ENCODE peak calls at places on chromosomes 6 and 20, in eight cellular contexts. E, D, N, S, F, K, P and U are unnamed samples.

GRCh38 chr6:36657942-36658544 is 20.5 kb upstream of the CDKN1A start:
- DNase-seq in E (no peak), D (no peak), N (no peak), S (no peak), F (no peak), K (no peak), P (no peak), U (no peak)

GRCh38 chr6:139146317-139146726 is 11.4 kb downstream of the HECA start:
- DNase-seq in E (no peak), D (no peak), N (no peak), S (no peak), F (no peak), K (no peak), P (no peak), U (no peak)

GRCh38 chr6:30703821-30704220 is 13.0 kb upstream of the NRM start:
- DNase-seq in E (no peak), D (no peak), N (no peak), S (no peak), F (no peak), K (no peak), P (no peak), U (no peak)

GRCh38 chr20:53813728-53814459 is 220.3 kb upstream of the ZNF217 start:
- DNase-seq in E (no peak), D (no peak), N (no peak), S (no peak), F (no peak), K (no peak), P (no peak), U (no peak)

GRCh38 chr6:16150098-16150497 is 21.2 kb downstream of the MYLIP start:
- DNase-seq in E (no peak), D (no peak), N (no peak), S (no peak), F (no peak), K (no peak), P (no peak), U (no peak)

GRCh38 chr20:26208296-26209091 is 511.8 kb upstream of the ZNF337 start:
- DNase-seq in E (peak; percentile 12), D (no peak), N (no peak), S (peak; percentile 12), F (peak; percentile 17), K (no peak), P (no peak), U (no peak)

GRCh38 chr6:30720738-30721197 is 616 bp downstream of the TUBB start:
- DNase-seq in E (peak; percentile 62), D (peak; percentile 50), N (peak; percentile 52), S (no peak), F (peak; percentile 77), K (peak; percentile 41), P (no peak), U (no peak)

GRCh38 chr6:143198312-143198711 is 137.6 kb downstream of the AIG1 start:
- DNase-seq in E (no peak), D (no peak), N (no peak), S (no peak), F (no peak), K (no peak), P (no peak), U (no peak)

GRCh38 chr20:63744574-63745423 is 5.2 kb downstream of the SLC2A4RG start:
- DNase-seq in E (no peak), D (no peak), N (no peak), S (no peak), F (no peak), K (no peak), P (no peak), U (no peak)

GRCh38 chr6:24974182-24975171 is 38.7 kb upstream of the RIPOR2 start:
- DNase-seq in E (no peak), D (peak; percentile 7), N (no peak), S (no peak), F (no peak), K (no peak), P (no peak), U (no peak)

GRCh38 chr6:11972806-11973205 is 39.3 kb upstream of the HIVEP1 start:
- DNase-seq in E (no peak), D (no peak), N (no peak), S (no peak), F (no peak), K (no peak), P (no peak), U (no peak)

GRCh38 chr6:80170433-80170832 is 64.0 kb downstream of the BCKDHB start:
- DNase-seq in E (no peak), D (no peak), N (no peak), S (no peak), F (no peak), K (no peak), P (no peak), U (no peak)

GRCh38 chr6:36927691-36928546 is 26.6 kb upstream of the PI16 start:
- DNase-seq in E (no peak), D (no peak), N (no peak), S (no peak), F (peak; percentile 41), K (no peak), P (no peak), U (no peak)

GRCh38 chr6:167827062-167827587 is 414 bp downstream of the AFDN start:
- DNase-seq in E (peak; percentile 50), D (peak; percentile 30), N (no peak), S (no peak), F (no peak), K (peak; percentile 36), P (no peak), U (no peak)

GRCh38 chr6:158408552-158409130 is 96.4 kb downstream of the TULP4 start:
- DNase-seq in E (peak; percentile 96), D (no peak), N (peak; percentile 56), S (peak; percentile 54), F (peak; percentile 69), K (no peak), P (no peak), U (no peak)

GRCh38 chr6:139914910-139915309 is 540.5 kb upstream of the CITED2 start:
- DNase-seq in E (no peak), D (no peak), N (no peak), S (no peak), F (no peak), K (no peak), P (no peak), U (no peak)

GRCh38 chr6:158672726-158673125 is 22.9 kb downstream of the SYTL3 start:
- DNase-seq in E (no peak), D (no peak), N (no peak), S (no peak), F (no peak), K (no peak), P (no peak), U (no peak)

GRCh38 chr20:24700166-24700860 is 230.9 kb downstream of the SYNDIG1 start:
- DNase-seq in E (no peak), D (no peak), N (no peak), S (no peak), F (no peak), K (no peak), P (no peak), U (no peak)

GRCh38 chr20:59948828-59949720 is 8.9 kb downstream of the FAM217B start:
- DNase-seq in E (peak; percentile 73), D (peak; percentile 69), N (no peak), S (peak; percentile 51), F (no peak), K (peak; percentile 48), P (peak; percentile 45), U (no peak)

GRCh38 chr6:25302677-25303128 is 23.5 kb downstream of the CARMIL1 start:
- DNase-seq in E (peak; percentile 81), D (peak; percentile 7), N (no peak), S (peak; percentile 91), F (no peak), K (no peak), P (no peak), U (no peak)

GRCh38 chr20:1330075-1330830 is 1.3 kb upstream of the SDCBP2 start:
- DNase-seq in E (peak; percentile 53), D (peak; percentile 53), N (no peak), S (no peak), F (peak; percentile 78), K (peak; percentile 44), P (no peak), U (no peak)

DNA sequence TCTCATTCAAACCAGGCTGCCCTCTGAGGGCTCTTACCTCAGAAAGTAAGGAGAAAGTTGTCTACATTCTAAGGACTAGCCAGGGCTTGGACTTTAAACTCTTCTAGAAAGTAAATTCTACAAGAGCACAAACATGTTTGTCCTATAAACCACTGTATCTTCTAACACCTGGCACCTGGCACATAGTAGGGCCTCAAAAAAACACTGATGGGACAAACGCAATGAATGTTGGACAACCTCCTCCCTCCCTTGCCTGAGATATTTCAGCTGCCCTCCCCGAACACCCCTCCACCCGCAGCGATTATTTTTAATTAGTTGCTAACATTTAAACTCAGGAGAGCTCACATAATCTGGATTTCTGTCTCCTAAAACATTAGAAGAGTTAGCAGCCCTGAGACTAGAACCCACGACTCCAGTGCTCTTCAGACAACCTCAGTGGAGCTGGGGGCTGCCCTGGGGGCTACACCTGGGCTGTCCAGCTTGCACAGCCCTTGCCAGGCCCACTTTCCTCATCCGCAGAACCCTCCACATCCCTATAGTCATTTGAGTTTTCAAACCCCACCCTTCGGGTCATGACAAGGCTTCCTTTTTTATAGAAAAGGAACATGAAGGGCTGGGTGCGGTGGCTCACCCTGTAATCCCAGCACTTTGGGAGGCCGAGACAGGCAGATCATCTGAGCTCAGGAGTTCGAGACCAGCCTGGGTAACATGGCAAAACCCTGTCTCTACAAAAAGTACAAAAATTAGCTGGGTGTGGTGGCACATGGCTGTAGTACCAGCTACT is 4.9 kb downstream of the HCK start:
- DNase-seq in E (no peak), D (no peak), N (no peak), S (no peak), F (no peak), K (no peak), P (no peak), U (no peak)
- H3K27ac ChIP-seq in E (no peak overlapping the region), D (no peak overlapping the region), N (no peak overlapping the region), S (no peak overlapping the region), F (peak overlapping the region; percentile 57), K (no peak overlapping the region), P (no peak overlapping the region), U (no peak overlapping the region)

GRCh38 chr20:50666709-50667310 is 24.5 kb downstream of the RIPOR3 start:
- DNase-seq in E (no peak), D (no peak), N (no peak), S (no peak), F (no peak), K (no peak), P (no peak), U (no peak)
- H3K27ac ChIP-seq in E (no peak overlapping the region), D (no peak overlapping the region), N (no peak overlapping the region), S (no peak overlapping the region), F (no peak overlapping the region), K (no peak overlapping the region), P (no peak overlapping the region), U (no peak overlapping the region)

GRCh38 chr6:13641315-13641714 is 26.2 kb downstream of the NOL7 start:
- DNase-seq in E (peak; percentile 28), D (no peak), N (no peak), S (no peak), F (no peak), K (no peak), P (no peak), U (no peak)
- H3K27ac ChIP-seq in E (no peak overlapping the region), D (no peak overlapping the region), N (no peak overlapping the region), S (no peak overlapping the region), F (no peak overlapping the region), K (no peak overlapping the region), P (no peak overlapping the region), U (peak overlapping the region; percentile 46)

DNA sequence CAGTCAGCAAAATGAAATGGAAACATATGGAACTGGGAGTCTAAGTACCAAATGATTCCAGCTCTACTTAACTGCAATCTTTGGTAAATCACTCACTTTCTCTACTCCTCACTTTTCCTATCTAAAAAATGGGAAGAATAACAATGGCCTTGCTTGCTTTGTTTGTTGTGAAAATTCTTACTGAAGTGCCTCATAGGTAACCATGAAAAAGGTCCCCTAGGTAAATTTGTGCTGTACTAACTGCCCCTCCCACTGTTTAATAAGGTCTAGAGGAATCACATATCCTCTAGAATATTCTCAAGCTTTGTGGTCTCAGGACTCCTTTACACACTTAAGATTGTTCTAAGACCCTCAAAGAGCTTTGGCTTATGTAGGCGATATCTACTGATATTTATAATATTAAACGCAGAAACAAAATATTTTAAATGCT is 63.8 kb downstream of the ARHGAP18 start:
- DNase-seq in E (no peak), D (no peak), N (no peak), S (no peak), F (no peak), K (no peak), P (no peak), U (no peak)
- H3K27ac ChIP-seq in E (no peak overlapping the region), D (no peak overlapping the region), N (peak overlapping the region; percentile 29), S (peak overlapping the region; percentile 63), F (peak overlapping the region; percentile 65), K (no peak overlapping the region), P (no peak overlapping the region), U (no peak overlapping the region)